ENCODE peak calls at places on chromosomes 4 and X, in five cellular contexts. Z is EH, K is sciatic nerve, F is nucleus accumbens, B is lung. C is an unnamed sample.

GRCh38 chr4:169861592-169861991 is 103.8 kb upstream of the HPF1 start:
- DNase-seq in Z (no peak), F (no peak), B (no peak), K (no peak), C (no peak)

GRCh38 chrX:43809463-43809862 is 72.8 kb downstream of the MAOB start:
- DNase-seq in Z (no peak), B (no peak), F (no peak), K (no peak), C (no peak)

GRCh38 chr4:81531410-81531809 is 59.7 kb upstream of the RASGEF1B start:
- DNase-seq in K (no peak), B (no peak), F (no peak), Z (no peak), C (no peak)

GRCh38 chrX:110280954-110281353 is 36.9 kb downstream of the AMMECR1 start:
- DNase-seq in K (no peak), F (no peak), B (no peak), Z (peak), C (no peak)

GRCh38 chrX:40117715-40118285 is 20.0 kb upstream of the BCOR start:
- DNase-seq in K (no peak), Z (no peak), F (no peak), B (no peak), C (no peak)

GRCh38 chr4:173334891-173335754 is 965 bp upstream of the HMGB2 start:
- DNase-seq in B (peak), Z (peak), K (peak), F (no peak), C (peak)

GRCh38 chrX:53188763-53189162 is 36.2 kb downstream of the KDM5C start:
- DNase-seq in B (no peak), Z (peak), F (no peak), K (no peak), C (no peak)

GRCh38 chrX:17007134-17007768 is 60.8 kb downstream of the REPS2 start:
- DNase-seq in B (no peak), K (no peak), F (no peak), Z (no peak), C (no peak)

GRCh38 chrX:112738347-112739033 is 58.8 kb upstream of the LHFPL1 start:
- DNase-seq in Z (no peak), K (no peak), B (no peak), F (no peak), C (no peak)

GRCh38 chr4:140333523-140333922 is 39.9 kb upstream of the SCOC start:
- DNase-seq in B (no peak), K (no peak), Z (no peak), F (no peak), C (no peak)

GRCh38 chr4:117874241-117874640 is 160.0 kb upstream of the NDST3 start:
- DNase-seq in Z (no peak), F (no peak), B (no peak), K (no peak), C (no peak)

GRCh38 chr4:47271296-47271695 is 192.2 kb downstream of the COMMD8 start:
- DNase-seq in K (no peak), Z (no peak), F (no peak), B (no peak), C (no peak)

GRCh38 chr4:119113033-119113655 is 22.5 kb upstream of the MYOZ2 start:
- DNase-seq in K (no peak), Z (peak), B (no peak), F (no peak), C (no peak)

C was measured in occipital lobe.